ENCODE peak calls at places on chromosomes 6 and 20, in six cellular contexts. H is osteocyte; T is cardiac septum; J is stimulated activated CD8-positive, alpha-beta memory T cell treated with anti-CD3 and anti-CD28 coated beads, Interleukin-7, amount 100 ng/mL, for 4 hours; Z is ACHN; L is epithelial cell of prostate. M is an unnamed sample.

GRCh38 chr20:38346741-38347140 is 459 bp downstream of the LBP start:
- DNase-seq in H (no peak), T (no peak), J (no peak), Z (no peak), L (no peak), M (no peak)

GRCh38 chr6:7900621-7901020 is 10.0 kb downstream of the TXNDC5 start:
- DNase-seq in H (no peak), T (no peak), J (no peak), Z (no peak), L (no peak), M (no peak)

GRCh38 chr20:4602297-4602631 is 119.4 kb upstream of the PRND start:
- DNase-seq in H (no peak), T (no peak), J (no peak), Z (no peak), L (no peak), M (no peak)

GRCh38 chr6:31791324-31792089 is 4.0 kb downstream of the VARS1 start:
- DNase-seq in H (no peak), T (no peak), J (no peak), Z (peak; percentile 45), L (no peak), M (peak; percentile 70)

GRCh38 chr6:161435426-161436065 is 161.7 kb upstream of the AGPAT4 start:
- DNase-seq in H (no peak), T (no peak), J (no peak), Z (peak; percentile 71), L (no peak), M (no peak)

GRCh38 chr6:41065550-41066026 is 6.6 kb downstream of the OARD1 start:
- DNase-seq in H (no peak), T (no peak), J (no peak), Z (no peak), L (no peak), M (no peak)

GRCh38 chr20:22795897-22796296 is 211.5 kb upstream of the FOXA2 start:
- DNase-seq in H (no peak), T (no peak), J (no peak), Z (peak; percentile 88), L (no peak), M (peak; percentile 82)

GRCh38 chr6:144423167-144423566 is 138.0 kb downstream of the UTRN start:
- DNase-seq in H (no peak), T (no peak), J (no peak), Z (no peak), L (no peak), M (no peak)

GRCh38 chr6:95917034-95917433 is 98.7 kb upstream of the FUT9 start:
- DNase-seq in H (no peak), T (no peak), J (no peak), Z (no peak), L (peak; percentile 2), M (no peak)

GRCh38 chr20:42150230-42150629 is 532.1 kb upstream of the CHD6 start:
- DNase-seq in H (no peak), T (no peak), J (no peak), Z (no peak), L (no peak), M (no peak)

GRCh38 chr20:41165001-41165882 is 27.9 kb downstream of the PLCG1 start:
- DNase-seq in H (no peak), T (no peak), J (no peak), Z (no peak), L (no peak), M (no peak)

GRCh38 chr6:92364948-92365386 is 1054.4 kb downstream of the EPHA7 start:
- DNase-seq in H (no peak), T (no peak), J (no peak), Z (no peak), L (no peak), M (no peak)

GRCh38 chr6:163943647-163944395 is 529.3 kb downstream of the QKI start:
- DNase-seq in H (no peak), T (no peak), J (no peak), Z (no peak), L (no peak), M (no peak)

GRCh38 chr6:132830236-132830799 is 15.9 kb downstream of the RPS12 start:
- DNase-seq in H (no peak), T (no peak), J (no peak), Z (peak; percentile 48), L (no peak), M (no peak)

GRCh38 chr6:33897193-33897479 is 93.3 kb upstream of the MLN start:
- DNase-seq in H (no peak), T (no peak), J (no peak), Z (no peak), L (no peak), M (no peak)

GRCh38 chr20:37395411-37395800 is 49.5 kb downstream of the SRC start:
- DNase-seq in H (no peak), T (no peak), J (no peak), Z (no peak), L (no peak), M (no peak)

GRCh38 chr6:156953478-156954146 is 176.4 kb downstream of the ARID1B start:
- DNase-seq in H (no peak), T (no peak), J (no peak), Z (peak; percentile 87), L (peak; percentile 81), M (no peak)

GRCh38 chr6:87848616-87849015 is 146.6 kb upstream of the AKIRIN2 start:
- DNase-seq in H (no peak), T (no peak), J (no peak), Z (no peak), L (peak; percentile 14), M (no peak)

GRCh38 chr20:23230766-23231385 is 119.7 kb upstream of the NXT1 start:
- DNase-seq in H (peak; percentile 77), T (no peak), J (no peak), Z (no peak), L (no peak), M (peak; percentile 64)

GRCh38 chr20:1929460-1929859 is 34.3 kb downstream of the SIRPA start:
- DNase-seq in H (no peak), T (no peak), J (no peak), Z (no peak), L (no peak), M (no peak)

GRCh38 chr6:163529605-163530004 is 115.1 kb downstream of the QKI start:
- DNase-seq in H (no peak), T (no peak), J (no peak), Z (peak; percentile 86), L (peak; percentile 14), M (no peak)

GRCh38 chr20:16580127-16580526 is 6.9 kb upstream of the KIF16B start:
- DNase-seq in H (no peak), T (no peak), J (no peak), Z (no peak), L (peak; percentile 68), M (no peak)